ENCODE peak calls at places on chromosomes 7 and 10, in six cellular contexts. One of them, this sample, is unnamed.

GRCh38 chr7:79403879-79404278 is 49.6 kb downstream of the MAGI2 start:
- DNase-seq in progenitor cell of endocrine pancreas: no peak
- DNase-seq in EL: no peak
- DNase-seq in nucleus accumbens: no peak
- DNase-seq in DMS153: no peak
- DNase-seq in left cardiac atrium: no peak
- DNase-seq in this sample: peak; percentile 65

GRCh38 chr7:6234384-6234783 is 38.0 kb downstream of the CYTH3 start:
- DNase-seq in EL: no peak
- DNase-seq in DMS153: no peak
- DNase-seq in progenitor cell of endocrine pancreas: no peak
- DNase-seq in left cardiac atrium: no peak
- DNase-seq in nucleus accumbens: no peak
- DNase-seq in this sample: no peak

GRCh38 chr7:97731736-97732370 is at the start of gene TAC1:
- DNase-seq in nucleus accumbens: no peak
- DNase-seq in left cardiac atrium: no peak
- DNase-seq in EL: no peak
- DNase-seq in progenitor cell of endocrine pancreas: peak; percentile 14
- DNase-seq in DMS153: no peak
- DNase-seq in this sample: no peak

GRCh38 chr10:128064615-128065580 is 61.3 kb downstream of the MKI67 start:
- DNase-seq in nucleus accumbens: peak; percentile 44
- DNase-seq in progenitor cell of endocrine pancreas: no peak
- DNase-seq in EL: peak; percentile 71
- DNase-seq in left cardiac atrium: peak; percentile 68
- DNase-seq in DMS153: no peak
- DNase-seq in this sample: no peak

GRCh38 chr10:93300518-93300917 is 181.6 kb downstream of the MYOF start:
- DNase-seq in EL: no peak
- DNase-seq in left cardiac atrium: no peak
- DNase-seq in nucleus accumbens: no peak
- DNase-seq in progenitor cell of endocrine pancreas: no peak
- DNase-seq in DMS153: no peak
- DNase-seq in this sample: no peak

GRCh38 chr10:122062831-122063674 is 74.1 kb downstream of the TACC2 start:
- DNase-seq in EL: peak; percentile 82
- DNase-seq in progenitor cell of endocrine pancreas: peak; percentile 46
- DNase-seq in left cardiac atrium: peak; percentile 88
- DNase-seq in DMS153: peak; percentile 96
- DNase-seq in nucleus accumbens: no peak
- DNase-seq in this sample: peak; percentile 97

GRCh38 chr7:104137971-104138370 is 69.8 kb downstream of the ORC5 start:
- DNase-seq in EL: peak; percentile 79
- DNase-seq in progenitor cell of endocrine pancreas: no peak
- DNase-seq in left cardiac atrium: no peak
- DNase-seq in nucleus accumbens: no peak
- DNase-seq in DMS153: no peak
- DNase-seq in this sample: no peak

GRCh38 chr10:99659868-99660366 is 608 bp downstream of the ENTPD7 start:
- DNase-seq in EL: no peak
- DNase-seq in left cardiac atrium: no peak
- DNase-seq in DMS153: no peak
- DNase-seq in progenitor cell of endocrine pancreas: no peak
- DNase-seq in nucleus accumbens: no peak
- DNase-seq in this sample: peak; percentile 25

GRCh38 chr10:47418966-47419365 is 34.9 kb upstream of the ZNF488 start:
- DNase-seq in progenitor cell of endocrine pancreas: no peak
- DNase-seq in nucleus accumbens: no peak
- DNase-seq in EL: no peak
- DNase-seq in left cardiac atrium: no peak
- DNase-seq in DMS153: no peak
- DNase-seq in this sample: no peak

GRCh38 chr7:36176688-36177087 is 23.6 kb downstream of the EEPD1 start:
- DNase-seq in DMS153: no peak
- DNase-seq in progenitor cell of endocrine pancreas: no peak
- DNase-seq in nucleus accumbens: no peak
- DNase-seq in left cardiac atrium: no peak
- DNase-seq in EL: no peak
- DNase-seq in this sample: no peak

GRCh38 chr7:27182861-27183681 is 2.0 kb downstream of the HOXA11 start:
- DNase-seq in EL: peak; percentile 39
- DNase-seq in nucleus accumbens: no peak
- DNase-seq in DMS153: no peak
- DNase-seq in left cardiac atrium: no peak
- DNase-seq in progenitor cell of endocrine pancreas: no peak
- DNase-seq in this sample: peak; percentile 30

GRCh38 chr10:92569071-92569470 is 4.8 kb downstream of the IDE start:
- DNase-seq in left cardiac atrium: no peak
- DNase-seq in progenitor cell of endocrine pancreas: no peak
- DNase-seq in EL: no peak
- DNase-seq in nucleus accumbens: no peak
- DNase-seq in DMS153: no peak
- DNase-seq in this sample: no peak

GRCh38 chr10:132446661-132447445 is 49.9 kb downstream of the PWWP2B start:
- DNase-seq in left cardiac atrium: no peak
- DNase-seq in DMS153: peak; percentile 87
- DNase-seq in EL: peak; percentile 58
- DNase-seq in progenitor cell of endocrine pancreas: no peak
- DNase-seq in nucleus accumbens: no peak
- DNase-seq in this sample: peak; percentile 81

GRCh38 chr7:100874300-100874576 is 665 bp upstream of the SRRT start:
- DNase-seq in DMS153: no peak
- DNase-seq in nucleus accumbens: no peak
- DNase-seq in progenitor cell of endocrine pancreas: no peak
- DNase-seq in left cardiac atrium: no peak
- DNase-seq in EL: no peak
- DNase-seq in this sample: no peak

GRCh38 chr7:98872328-98872924 is 2.6 kb upstream of the TMEM130 start:
- DNase-seq in DMS153: no peak
- DNase-seq in EL: peak; percentile 29
- DNase-seq in nucleus accumbens: no peak
- DNase-seq in left cardiac atrium: no peak
- DNase-seq in progenitor cell of endocrine pancreas: no peak
- DNase-seq in this sample: peak; percentile 6

GRCh38 chr7:36079446-36080025 is 73.5 kb upstream of the EEPD1 start:
- DNase-seq in EL: peak; percentile 26
- DNase-seq in nucleus accumbens: no peak
- DNase-seq in progenitor cell of endocrine pancreas: no peak
- DNase-seq in DMS153: no peak
- DNase-seq in left cardiac atrium: no peak
- DNase-seq in this sample: no peak

GRCh38 chr10:48412933-48413332 is 106.5 kb downstream of the MAPK8 start:
- DNase-seq in progenitor cell of endocrine pancreas: no peak
- DNase-seq in nucleus accumbens: no peak
- DNase-seq in left cardiac atrium: no peak
- DNase-seq in DMS153: no peak
- DNase-seq in EL: no peak
- DNase-seq in this sample: no peak

GRCh38 chr10:5413012-5413938 is 918 bp downstream of the NET1 start:
- DNase-seq in DMS153: no peak
- DNase-seq in progenitor cell of endocrine pancreas: no peak
- DNase-seq in left cardiac atrium: no peak
- DNase-seq in EL: peak; percentile 71
- DNase-seq in nucleus accumbens: no peak
- DNase-seq in this sample: no peak

GRCh38 chr7:27046854-27047549 is 48.8 kb downstream of the HOXA1 start:
- DNase-seq in DMS153: no peak
- DNase-seq in progenitor cell of endocrine pancreas: no peak
- DNase-seq in EL: peak; percentile 84
- DNase-seq in nucleus accumbens: no peak
- DNase-seq in left cardiac atrium: no peak
- DNase-seq in this sample: no peak

GRCh38 chr10:132577350-132578005 is 39.9 kb downstream of the INPP5A start:
- DNase-seq in DMS153: no peak
- DNase-seq in EL: no peak
- DNase-seq in progenitor cell of endocrine pancreas: no peak
- DNase-seq in left cardiac atrium: no peak
- DNase-seq in nucleus accumbens: peak; percentile 26
- DNase-seq in this sample: no peak

GRCh38 chr10:105656880-105657279 is 1015.8 kb downstream of the SORCS3 start:
- DNase-seq in DMS153: no peak
- DNase-seq in nucleus accumbens: no peak
- DNase-seq in EL: no peak
- DNase-seq in left cardiac atrium: no peak
- DNase-seq in progenitor cell of endocrine pancreas: no peak
- DNase-seq in this sample: no peak

GRCh38 chr10:101512741-101513140 is 75.3 kb downstream of the POLL start:
- DNase-seq in EL: peak; percentile 28
- DNase-seq in left cardiac atrium: no peak
- DNase-seq in nucleus accumbens: no peak
- DNase-seq in progenitor cell of endocrine pancreas: no peak
- DNase-seq in DMS153: peak; percentile 43
- DNase-seq in this sample: peak; percentile 11

This sample was measured in NCI-H510A treated with DMSO at 0.1 percent for 48 hours.